ENCODE peak calls at places on chromosomes 7 and 10, in six cellular contexts. D is GM23248, J is OCI-LY7, X is hepatocyte, P is PC-3, E is GM23338. R is an unnamed sample.
A peak's percentile ranks its signal among the peaks of the same experiment; 100 is the strongest.

GRCh38 chr10:89391882-89392756 is at the start of gene IFIT1:
- DNase-seq in X (peak; percentile 79), E (peak; percentile 81), P (peak; percentile 75), J (no peak), D (peak; percentile 91), R (peak; percentile 68)

GRCh38 chr10:100829103-100829870 is 83.5 kb upstream of the SLF2 start:
- DNase-seq in X (no peak), D (peak; percentile 17), J (peak; percentile 8), E (peak; percentile 67), P (peak; percentile 1), R (no peak)

GRCh38 chr10:110779489-110779888 is 92.2 kb upstream of the PDCD4 start:
- DNase-seq in X (no peak), P (no peak), E (no peak), J (no peak), D (no peak), R (no peak)

GRCh38 chr7:131513245-131514061 is 43.0 kb downstream of the PODXL start:
- DNase-seq in E (peak; percentile 93), P (peak; percentile 83), X (peak; percentile 94), J (peak; percentile 77), D (peak; percentile 94), R (peak; percentile 75)

GRCh38 chr10:126651461-126651860 is 19.0 kb downstream of the C10orf90 start:
- DNase-seq in E (no peak), P (no peak), D (no peak), J (no peak), X (no peak), R (no peak)

GRCh38 chr7:4244635-4245034 is 437.5 kb upstream of the FOXK1 start:
- DNase-seq in X (no peak), E (no peak), J (no peak), P (no peak), D (no peak), R (no peak)

GRCh38 chr10:121845044-121845784 is 82.6 kb downstream of the ATE1 start:
- DNase-seq in E (no peak), D (no peak), P (no peak), J (no peak), X (no peak), R (no peak)

GRCh38 chr7:68680235-68680872 is 917.9 kb upstream of the AUTS2 start:
- DNase-seq in D (no peak), X (no peak), P (no peak), J (no peak), E (no peak), R (no peak)

GRCh38 chr10:49379596-49380410 is 16.1 kb downstream of the DRGX start:
- DNase-seq in X (no peak), P (peak; percentile 39), E (peak; percentile 59), J (peak; percentile 4), D (no peak), R (peak; percentile 16)

GRCh38 chr10:118840071-118840775 is 85.5 kb upstream of the CACUL1 start:
- DNase-seq in D (no peak), E (no peak), X (no peak), J (no peak), P (peak; percentile 80), R (peak; percentile 95)

GRCh38 chr10:101760510-101760909 is 15.4 kb downstream of the FGF8 start:
- DNase-seq in D (no peak), X (no peak), J (no peak), E (no peak), P (no peak), R (no peak)

GRCh38 chr7:120180221-120180620 is 92.8 kb upstream of the KCND2 start:
- DNase-seq in E (no peak), J (no peak), X (no peak), D (peak; percentile 28), P (no peak), R (no peak)

GRCh38 chr7:129955993-129956543 is 3.3 kb upstream of the UBE2H start:
- DNase-seq in D (peak; percentile 3), X (no peak), J (no peak), E (no peak), P (no peak), R (no peak)

GRCh38 chr7:102236592-102237287 is 49.9 kb upstream of the SH2B2 start:
- DNase-seq in P (peak; percentile 70), J (peak; percentile 57), X (peak; percentile 84), E (peak; percentile 89), D (peak; percentile 80), R (peak; percentile 28)

GRCh38 chr7:19413444-19413965 is 268.3 kb upstream of the FERD3L start:
- DNase-seq in X (no peak), P (no peak), E (no peak), J (no peak), D (no peak), R (no peak)

GRCh38 chr10:44967596-44967995 is 8.0 kb downstream of the RASSF4 start:
- DNase-seq in P (no peak), X (no peak), D (no peak), J (no peak), E (no peak), R (no peak)

GRCh38 chr7:12759112-12759511 is 71.7 kb downstream of the ARL4A start:
- DNase-seq in X (no peak), E (no peak), P (no peak), D (peak; percentile 30), J (no peak), R (no peak)

GRCh38 chr10:21724695-21725371 is 190.8 kb downstream of the MLLT10 start:
- DNase-seq in E (peak; percentile 52), X (peak; percentile 95), J (peak; percentile 38), P (peak; percentile 98), D (peak; percentile 99), R (peak; percentile 93)

GRCh38 chr10:53997953-53998352 is 803.1 kb downstream of the PCDH15 start:
- DNase-seq in D (no peak), X (peak; percentile 15), P (peak; percentile 60), J (no peak), E (peak; percentile 33), R (no peak)

GRCh38 chr10:133293810-133294119 is 14.9 kb downstream of the TUBGCP2 start:
- DNase-seq in E (no peak), X (no peak), P (no peak), J (no peak), D (no peak), R (no peak)

GRCh38 chr7:150876817-150877526 is 24.7 kb downstream of the AOC1 start:
- DNase-seq in X (peak; percentile 89), D (peak; percentile 72), P (peak; percentile 72), E (peak; percentile 95), J (peak; percentile 62), R (peak; percentile 87)

GRCh38 chr7:45591101-45591906 is 17.1 kb downstream of the ADCY1 start:
- DNase-seq in J (no peak), E (no peak), P (no peak), D (no peak), X (no peak), R (no peak)

GRCh38 chr10:13715091-13715490 is 128.3 kb downstream of the PRPF18 start:
- DNase-seq in J (no peak), D (no peak), X (no peak), E (no peak), P (no peak), R (no peak)

DNA sequence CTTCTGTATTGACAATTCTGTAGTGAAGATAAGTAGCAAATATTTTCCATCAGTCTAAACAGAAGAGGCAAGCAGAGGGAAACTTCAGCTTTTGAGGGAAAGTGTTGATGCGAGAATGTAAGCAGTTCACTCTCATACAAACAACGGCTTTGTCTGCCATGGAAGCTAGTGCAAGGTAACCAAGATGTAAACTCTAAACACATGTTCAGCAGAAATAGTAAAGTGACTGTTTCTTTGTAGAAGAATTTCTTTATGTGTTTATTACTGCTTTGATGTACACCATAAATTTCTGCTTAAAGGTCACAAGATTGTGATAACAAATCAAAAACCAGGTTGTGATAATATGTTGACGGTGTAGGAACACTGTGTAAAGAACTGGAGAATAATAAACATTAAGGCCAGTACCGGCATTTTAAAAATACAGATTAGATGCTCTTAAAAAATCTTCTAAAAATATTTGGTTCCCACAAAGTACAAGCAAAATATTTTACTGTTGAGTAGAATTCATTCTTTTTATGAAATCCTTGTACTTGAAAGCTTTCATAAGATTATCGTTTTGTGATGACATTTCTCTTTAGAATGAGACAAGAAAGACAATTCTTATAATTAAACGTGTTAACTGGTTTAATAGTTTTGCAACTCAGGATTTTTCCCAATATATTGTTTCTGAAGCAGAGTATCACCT is 34.2 kb downstream of the SEMA3C start:
- DNase-seq in E (no peak), P (no peak), J (no peak), D (peak; percentile 41), X (no peak), R (no peak)
- TF ChIP-seq EZH2phosphoT487 in E (no peak), P (no peak), J (no peak), D (no peak), X (no peak), R (no peak)

DNA sequence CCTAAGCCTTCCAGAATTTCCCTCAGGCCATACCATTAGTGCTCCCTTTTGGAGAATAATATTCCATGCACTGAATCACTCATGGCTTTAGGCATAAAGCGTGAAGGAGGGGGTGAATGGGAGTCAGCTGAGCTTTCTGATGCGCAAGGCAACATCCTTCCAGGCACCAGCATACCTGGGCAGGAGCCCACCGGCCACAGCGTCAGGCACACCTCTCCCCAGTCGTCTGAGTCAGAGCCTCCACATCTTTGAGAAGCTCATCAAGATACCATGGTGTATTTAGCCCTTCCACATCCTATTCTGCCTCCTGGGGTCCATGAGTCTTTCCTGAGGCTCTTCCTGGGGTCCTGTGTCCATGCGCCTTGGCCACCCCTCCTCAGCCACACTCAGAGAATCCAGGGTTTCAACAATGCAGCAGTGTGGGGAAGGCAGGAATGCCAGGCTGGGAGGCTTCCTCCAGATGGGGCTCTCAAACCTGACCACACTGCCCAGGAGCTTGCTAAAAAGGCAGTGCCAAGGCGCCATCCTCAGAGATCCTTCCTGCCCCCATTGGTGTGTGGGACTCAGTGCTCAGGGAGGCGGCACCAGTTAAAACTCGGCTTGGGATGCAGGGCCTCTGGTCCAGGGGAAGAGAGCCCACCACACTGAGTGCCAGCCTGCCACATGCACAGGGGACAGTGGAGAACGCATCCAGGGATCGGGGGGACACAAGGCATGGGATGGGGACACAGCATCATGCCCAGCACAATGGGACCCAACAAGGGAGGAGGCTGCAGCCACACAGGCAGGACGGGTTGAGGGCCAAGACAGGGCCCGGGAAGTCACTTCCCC is 31.6 kb downstream of the RASGEF1A start:
- DNase-seq in E (no peak), P (no peak), D (no peak), X (no peak), J (no peak), R (no peak)
- TF ChIP-seq EZH2phosphoT487 in E (no peak), P (no peak), D (no peak), X (no peak), J (no peak), R (no peak)

DNA sequence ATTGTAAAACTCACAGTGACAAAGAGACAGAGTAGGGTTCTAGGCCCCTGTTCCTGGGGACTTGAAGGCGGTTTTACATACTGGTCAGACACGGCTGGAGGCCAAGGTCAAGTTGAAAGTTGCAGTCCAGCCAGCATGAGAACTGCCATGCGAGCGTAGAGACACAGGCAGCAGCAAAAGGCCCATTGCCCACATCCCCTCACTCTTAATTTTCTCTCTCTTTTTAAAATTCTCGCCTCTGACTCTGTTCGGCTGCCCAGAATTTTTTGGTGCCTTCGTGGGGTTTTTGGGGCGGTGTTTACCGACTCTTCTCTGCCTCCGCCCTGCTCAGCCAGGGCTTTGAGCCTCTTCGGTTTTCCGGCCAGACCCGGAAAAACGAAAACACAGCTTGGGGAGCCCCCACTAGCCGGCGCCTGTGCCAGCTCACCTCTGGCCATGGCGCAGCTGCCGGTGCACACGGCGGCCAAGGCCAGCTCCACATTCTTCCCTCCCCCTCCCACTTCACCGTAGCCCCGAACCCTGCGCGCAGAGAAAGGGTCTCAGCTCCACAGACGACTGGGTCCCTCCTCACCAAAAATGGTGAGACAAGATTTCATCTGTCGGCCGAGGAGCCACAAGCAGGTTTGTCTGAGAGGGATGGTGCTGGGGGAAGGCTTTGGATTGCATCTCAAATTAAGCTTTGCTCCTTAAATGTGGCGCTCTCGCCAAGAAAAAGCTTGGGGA is 2.3 kb upstream of the HOXA13 start:
- DNase-seq in X (no peak), P (peak; percentile 42), D (no peak), E (no peak), J (no peak), R (no peak)
- TF ChIP-seq EZH2phosphoT487 in X (no peak), P (no peak), D (no peak), E (peak; percentile 89), J (no peak), R (no peak)

GRCh38 chr10:104252349-104252748 is 2.3 kb upstream of the GSTO1 start:
- DNase-seq in D (no peak), J (no peak), P (no peak), E (no peak), X (peak; percentile 21), R (no peak)
- TF ChIP-seq EZH2phosphoT487 in D (no peak), J (no peak), P (no peak), E (no peak), X (no peak), R (no peak)